ENCODE peak calls at places on chromosomes 12 and 14, in four cellular contexts. One of them, this sample, is unnamed.
A peak's percentile ranks its signal among the peaks of the same experiment; 100 is the strongest.

GRCh38 chr12:122928033-122928890 is 32.3 kb upstream of the VPS37B start:
- DNase-seq in astrocyte of the cerebellum: no peak
- DNase-seq in upper lobe of left lung: no peak
- DNase-seq in effector memory CD4-positive, alpha-beta T cell: no peak
- DNase-seq in this sample: no peak

GRCh38 chr12:103956515-103957027 is 9.1 kb upstream of the TDG start:
- DNase-seq in astrocyte of the cerebellum: no peak
- DNase-seq in upper lobe of left lung: peak; percentile 86
- DNase-seq in effector memory CD4-positive, alpha-beta T cell: no peak
- DNase-seq in this sample: no peak

GRCh38 chr12:54988402-54989054 is 4.0 kb upstream of the TESPA1 start:
- DNase-seq in astrocyte of the cerebellum: no peak
- DNase-seq in upper lobe of left lung: peak; percentile 54
- DNase-seq in effector memory CD4-positive, alpha-beta T cell: no peak
- DNase-seq in this sample: peak; percentile 58

GRCh38 chr14:91554535-91555332 is 44.6 kb upstream of the PPP4R3A start:
- DNase-seq in astrocyte of the cerebellum: no peak
- DNase-seq in upper lobe of left lung: no peak
- DNase-seq in effector memory CD4-positive, alpha-beta T cell: no peak
- DNase-seq in this sample: no peak

GRCh38 chr14:101502761-101503392 is 58.4 kb upstream of the DIO3 start:
- DNase-seq in astrocyte of the cerebellum: no peak
- DNase-seq in upper lobe of left lung: no peak
- DNase-seq in effector memory CD4-positive, alpha-beta T cell: no peak
- DNase-seq in this sample: no peak

GRCh38 chr14:73684627-73685026 is 29.6 kb downstream of the PNMA1 start:
- DNase-seq in astrocyte of the cerebellum: no peak
- DNase-seq in upper lobe of left lung: no peak
- DNase-seq in effector memory CD4-positive, alpha-beta T cell: no peak
- DNase-seq in this sample: no peak

GRCh38 chr14:90418053-90418452 is 21.2 kb downstream of the CALM1 start:
- DNase-seq in astrocyte of the cerebellum: no peak
- DNase-seq in upper lobe of left lung: no peak
- DNase-seq in effector memory CD4-positive, alpha-beta T cell: no peak
- DNase-seq in this sample: no peak

GRCh38 chr12:106305376-106305775 is 2.8 kb downstream of the TCP11L2 start:
- DNase-seq in astrocyte of the cerebellum: no peak
- DNase-seq in upper lobe of left lung: no peak
- DNase-seq in effector memory CD4-positive, alpha-beta T cell: no peak
- DNase-seq in this sample: no peak

DNA sequence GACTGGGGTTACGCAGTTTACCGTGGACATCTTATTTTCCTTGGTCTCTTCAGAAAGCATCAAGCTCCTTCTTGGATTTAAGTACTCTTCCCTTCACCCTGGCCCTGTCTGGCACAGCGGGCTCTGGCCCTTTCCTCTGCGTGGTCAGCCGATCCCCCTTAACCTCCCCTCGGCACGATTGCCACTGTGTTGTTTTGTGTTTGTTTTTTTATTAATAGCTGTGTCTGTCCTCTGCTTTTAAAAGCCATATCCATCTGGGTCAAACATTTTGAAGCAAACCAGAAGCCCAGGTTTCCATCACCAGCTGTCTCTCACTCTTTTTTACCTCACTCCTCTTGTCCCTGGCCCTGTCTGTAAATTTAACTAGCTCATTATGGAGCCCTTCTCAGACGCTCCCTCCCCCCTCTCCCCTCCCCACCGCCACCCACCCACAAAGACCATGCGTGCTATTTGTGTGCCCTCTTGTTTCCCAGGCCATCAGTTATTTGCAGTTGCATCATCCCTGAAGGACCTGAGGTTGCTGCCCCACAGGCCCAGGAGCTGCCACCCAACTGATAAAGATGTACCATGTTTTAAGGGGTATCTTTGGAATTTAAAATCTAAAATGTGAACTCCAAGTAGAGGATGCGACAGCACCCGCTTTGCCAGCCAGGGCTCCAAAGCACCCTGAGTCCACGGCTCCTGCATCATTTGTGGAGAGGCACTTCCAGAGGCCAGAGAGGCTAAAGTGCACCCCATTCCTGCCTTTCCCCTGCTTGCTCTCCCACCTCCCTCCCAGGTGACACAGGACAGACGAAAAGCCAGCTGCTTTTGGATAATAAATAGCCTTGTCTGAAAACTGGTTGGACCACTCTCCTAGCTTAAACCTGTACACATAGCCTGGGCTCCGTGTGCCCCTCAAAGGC is 3.9 kb downstream of the BCL11B start:
- DNase-seq in astrocyte of the cerebellum: no peak
- DNase-seq in upper lobe of left lung: no peak
- DNase-seq in effector memory CD4-positive, alpha-beta T cell: no peak
- DNase-seq in this sample: no peak
- H3K4me3 ChIP-seq in astrocyte of the cerebellum: no peak overlapping the region
- H3K4me3 ChIP-seq in upper lobe of left lung: peak overlapping the region; percentile 36
- H3K4me3 ChIP-seq in effector memory CD4-positive, alpha-beta T cell: peak overlapping the region; percentile 86
- H3K4me3 ChIP-seq in this sample: no peak overlapping the region

GRCh38 chr12:110819646-110820045 is 27.1 kb upstream of the CCDC63 start:
- DNase-seq in astrocyte of the cerebellum: no peak
- DNase-seq in upper lobe of left lung: no peak
- DNase-seq in effector memory CD4-positive, alpha-beta T cell: no peak
- DNase-seq in this sample: no peak
- H3K4me3 ChIP-seq in astrocyte of the cerebellum: no peak overlapping the region
- H3K4me3 ChIP-seq in upper lobe of left lung: no peak overlapping the region
- H3K4me3 ChIP-seq in effector memory CD4-positive, alpha-beta T cell: no peak overlapping the region
- H3K4me3 ChIP-seq in this sample: no peak overlapping the region

GRCh38 chr14:105316563-105316941 is 2.0 kb downstream of the PACS2 start:
- DNase-seq in astrocyte of the cerebellum: no peak
- DNase-seq in upper lobe of left lung: no peak
- DNase-seq in effector memory CD4-positive, alpha-beta T cell: no peak
- DNase-seq in this sample: no peak
- H3K4me3 ChIP-seq in astrocyte of the cerebellum: no peak overlapping the region
- H3K4me3 ChIP-seq in upper lobe of left lung: no peak overlapping the region
- H3K4me3 ChIP-seq in effector memory CD4-positive, alpha-beta T cell: no peak overlapping the region
- H3K4me3 ChIP-seq in this sample: no peak overlapping the region

GRCh38 chr12:65949986-65950385 is 125.7 kb downstream of the HMGA2 start:
- DNase-seq in astrocyte of the cerebellum: no peak
- DNase-seq in upper lobe of left lung: no peak
- DNase-seq in effector memory CD4-positive, alpha-beta T cell: no peak
- DNase-seq in this sample: no peak

GRCh38 chr12:65946419-65946818 is 122.1 kb downstream of the HMGA2 start:
- DNase-seq in astrocyte of the cerebellum: no peak
- DNase-seq in upper lobe of left lung: no peak
- DNase-seq in effector memory CD4-positive, alpha-beta T cell: no peak
- DNase-seq in this sample: no peak

GRCh38 chr12:65949009-65949623 is 124.8 kb downstream of the HMGA2 start:
- DNase-seq in astrocyte of the cerebellum: no peak
- DNase-seq in upper lobe of left lung: no peak
- DNase-seq in effector memory CD4-positive, alpha-beta T cell: no peak
- DNase-seq in this sample: no peak

GRCh38 chr12:65946821-65947220 is 122.5 kb downstream of the HMGA2 start:
- DNase-seq in astrocyte of the cerebellum: no peak
- DNase-seq in upper lobe of left lung: no peak
- DNase-seq in effector memory CD4-positive, alpha-beta T cell: no peak
- DNase-seq in this sample: no peak

DNA sequence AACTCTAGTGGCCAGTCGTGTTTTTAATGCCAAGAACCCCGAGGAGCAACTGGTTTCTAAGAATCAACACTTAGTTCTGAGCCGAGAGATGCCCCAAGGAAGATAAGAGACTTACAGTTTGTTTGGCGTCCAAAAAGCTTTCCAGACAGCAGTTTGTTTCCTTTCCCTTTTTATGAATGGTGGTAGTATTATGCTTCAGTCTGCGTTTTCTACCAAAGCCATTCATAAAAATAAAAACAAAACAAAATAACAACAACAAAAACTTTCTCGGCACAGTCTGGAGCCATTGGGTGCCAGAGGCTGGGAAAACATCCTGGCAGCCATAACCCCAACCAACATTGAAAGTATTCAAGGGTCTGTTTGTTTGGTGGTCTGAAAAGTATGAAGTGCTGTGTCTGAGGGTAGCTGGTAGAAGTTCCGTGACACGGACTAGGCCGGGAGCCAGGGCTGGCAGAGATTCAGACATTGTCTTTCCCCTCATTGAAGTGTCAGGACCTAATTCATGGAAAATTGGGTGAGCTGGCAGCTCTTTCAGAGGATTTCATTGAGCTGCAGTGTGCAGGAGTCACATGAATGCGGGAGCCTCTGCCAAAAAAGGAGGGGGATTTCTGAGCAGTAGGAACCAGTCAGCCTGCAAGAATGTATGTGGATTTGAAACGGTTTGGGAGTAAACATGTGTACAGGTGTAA is 124.2 kb downstream of the HMGA2 start:
- DNase-seq in astrocyte of the cerebellum: peak; percentile 98
- DNase-seq in upper lobe of left lung: no peak
- DNase-seq in effector memory CD4-positive, alpha-beta T cell: no peak
- DNase-seq in this sample: no peak
- H3K4me3 ChIP-seq in astrocyte of the cerebellum: peak overlapping the region; percentile 1
- H3K4me3 ChIP-seq in upper lobe of left lung: no peak overlapping the region
- H3K4me3 ChIP-seq in effector memory CD4-positive, alpha-beta T cell: no peak overlapping the region
- H3K4me3 ChIP-seq in this sample: no peak overlapping the region

GRCh38 chr12:12540261-12541013 is 22.2 kb downstream of the DUSP16 start:
- DNase-seq in astrocyte of the cerebellum: no peak
- DNase-seq in upper lobe of left lung: no peak
- DNase-seq in effector memory CD4-positive, alpha-beta T cell: no peak
- DNase-seq in this sample: peak; percentile 56
- H3K4me3 ChIP-seq in astrocyte of the cerebellum: no peak overlapping the region
- H3K4me3 ChIP-seq in upper lobe of left lung: no peak overlapping the region
- H3K4me3 ChIP-seq in effector memory CD4-positive, alpha-beta T cell: no peak overlapping the region
- H3K4me3 ChIP-seq in this sample: no peak overlapping the region

GRCh38 chr12:14928946-14929345 is 9.4 kb downstream of the ERP27 start:
- DNase-seq in astrocyte of the cerebellum: no peak
- DNase-seq in upper lobe of left lung: no peak
- DNase-seq in effector memory CD4-positive, alpha-beta T cell: no peak
- DNase-seq in this sample: no peak
- H3K4me3 ChIP-seq in astrocyte of the cerebellum: no peak overlapping the region
- H3K4me3 ChIP-seq in upper lobe of left lung: no peak overlapping the region
- H3K4me3 ChIP-seq in effector memory CD4-positive, alpha-beta T cell: no peak overlapping the region
- H3K4me3 ChIP-seq in this sample: no peak overlapping the region

DNA sequence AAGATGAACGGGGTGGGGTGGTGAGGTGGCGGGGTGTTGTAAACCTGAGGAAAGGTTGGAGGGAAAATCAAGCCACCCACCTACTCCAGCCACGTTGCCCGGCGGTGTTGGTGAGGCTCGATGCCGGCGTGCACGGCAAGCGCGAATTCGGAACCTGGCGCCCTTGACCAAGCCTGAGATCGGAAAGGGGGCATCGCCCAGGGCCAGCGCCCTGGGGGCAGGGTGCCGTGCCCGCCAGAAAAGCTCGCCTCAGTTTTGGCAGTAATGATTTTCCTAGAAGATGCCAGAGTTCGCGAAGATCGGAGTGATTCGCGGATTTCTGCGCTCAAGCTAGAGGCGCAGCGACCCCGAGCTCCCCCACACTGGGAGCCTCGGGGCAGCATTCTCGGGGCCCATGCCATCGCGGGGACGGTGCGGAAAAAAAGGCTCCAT is 804 bp downstream of the STXBP6 start:
- DNase-seq in astrocyte of the cerebellum: no peak
- DNase-seq in upper lobe of left lung: peak; percentile 67
- DNase-seq in effector memory CD4-positive, alpha-beta T cell: no peak
- DNase-seq in this sample: no peak
- H3K4me3 ChIP-seq in astrocyte of the cerebellum: peak overlapping the region; percentile 57
- H3K4me3 ChIP-seq in upper lobe of left lung: peak overlapping the region; percentile 63
- H3K4me3 ChIP-seq in effector memory CD4-positive, alpha-beta T cell: no peak overlapping the region
- H3K4me3 ChIP-seq in this sample: no peak overlapping the region

GRCh38 chr12:88328056-88328455 is 185.9 kb downstream of the TMTC3 start:
- DNase-seq in astrocyte of the cerebellum: no peak
- DNase-seq in upper lobe of left lung: no peak
- DNase-seq in effector memory CD4-positive, alpha-beta T cell: no peak
- DNase-seq in this sample: no peak

GRCh38 chr12:88325828-88326214 is 183.7 kb downstream of the TMTC3 start:
- DNase-seq in astrocyte of the cerebellum: no peak
- DNase-seq in upper lobe of left lung: no peak
- DNase-seq in effector memory CD4-positive, alpha-beta T cell: no peak
- DNase-seq in this sample: no peak

DNA sequence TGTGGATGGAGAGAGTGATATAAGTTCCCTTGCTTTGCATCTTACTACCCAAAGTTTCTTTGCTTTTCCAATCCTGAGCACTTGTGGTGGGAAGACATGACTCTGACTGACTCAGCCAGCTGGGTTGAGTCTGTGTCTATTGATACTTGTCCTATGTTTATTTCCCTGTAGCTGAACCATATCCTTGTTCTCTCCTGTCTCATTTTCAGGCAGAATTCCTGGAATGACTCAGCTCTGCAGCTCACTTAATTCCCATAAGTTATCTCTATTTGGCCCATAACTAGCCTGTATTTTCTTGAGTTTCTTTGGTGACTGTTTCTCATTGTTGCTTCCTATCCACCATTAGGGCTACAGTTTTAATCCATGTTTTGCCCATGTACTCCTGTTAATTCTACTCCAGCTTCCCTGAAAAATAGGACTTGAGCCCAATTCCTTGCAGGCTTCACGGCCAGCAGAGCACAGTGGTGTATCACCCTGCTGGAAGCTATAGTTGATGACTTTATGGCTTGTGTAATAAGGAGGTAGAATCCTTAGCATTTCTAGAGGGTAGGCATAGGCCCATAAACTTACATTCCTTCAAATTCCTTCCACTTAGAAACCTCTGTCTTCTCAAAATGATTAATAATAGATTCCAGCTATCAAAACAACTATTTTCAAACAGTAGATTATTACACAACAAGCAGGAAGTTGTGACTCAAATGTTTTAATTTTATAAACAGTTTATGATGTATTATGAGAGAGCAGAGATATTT is 183.1 kb downstream of the TMTC3 start:
- DNase-seq in astrocyte of the cerebellum: peak; percentile 73
- DNase-seq in upper lobe of left lung: no peak
- DNase-seq in effector memory CD4-positive, alpha-beta T cell: no peak
- DNase-seq in this sample: no peak
- H3K4me3 ChIP-seq in astrocyte of the cerebellum: no peak overlapping the region
- H3K4me3 ChIP-seq in upper lobe of left lung: no peak overlapping the region
- H3K4me3 ChIP-seq in effector memory CD4-positive, alpha-beta T cell: no peak overlapping the region
- H3K4me3 ChIP-seq in this sample: no peak overlapping the region

GRCh38 chr14:36502558-36503508 is 17.2 kb downstream of the NKX2-1 start:
- DNase-seq in astrocyte of the cerebellum: no peak
- DNase-seq in upper lobe of left lung: no peak
- DNase-seq in effector memory CD4-positive, alpha-beta T cell: no peak
- DNase-seq in this sample: no peak

GRCh38 chr14:36505892-36506731 is 13.9 kb downstream of the NKX2-1 start:
- DNase-seq in astrocyte of the cerebellum: no peak
- DNase-seq in upper lobe of left lung: peak; percentile 79
- DNase-seq in effector memory CD4-positive, alpha-beta T cell: no peak
- DNase-seq in this sample: no peak

GRCh38 chr14:36505193-36505815 is 14.7 kb downstream of the NKX2-1 start:
- DNase-seq in astrocyte of the cerebellum: no peak
- DNase-seq in upper lobe of left lung: peak; percentile 91
- DNase-seq in effector memory CD4-positive, alpha-beta T cell: no peak
- DNase-seq in this sample: no peak

GRCh38 chr14:36504805-36505192 is 15.2 kb downstream of the NKX2-1 start:
- DNase-seq in astrocyte of the cerebellum: no peak
- DNase-seq in upper lobe of left lung: no peak
- DNase-seq in effector memory CD4-positive, alpha-beta T cell: no peak
- DNase-seq in this sample: no peak

GRCh38 chr14:36503771-36504741 is 16.0 kb downstream of the NKX2-1 start:
- DNase-seq in astrocyte of the cerebellum: no peak
- DNase-seq in upper lobe of left lung: peak; percentile 85
- DNase-seq in effector memory CD4-positive, alpha-beta T cell: no peak
- DNase-seq in this sample: no peak
- H3K4me3 ChIP-seq in astrocyte of the cerebellum: no peak overlapping the region
- H3K4me3 ChIP-seq in upper lobe of left lung: peak overlapping the region; percentile 15
- H3K4me3 ChIP-seq in effector memory CD4-positive, alpha-beta T cell: no peak overlapping the region
- H3K4me3 ChIP-seq in this sample: no peak overlapping the region